ENCODE peak calls at places on chromosomes 16 and 17, in six cellular contexts. Q is BE2C, J is hepatocyte, T is GM23338, N is A549, E is cardiac fibroblast. R is an unnamed sample.
A peak's percentile ranks its signal among the peaks of the same experiment; 100 is the strongest.

GRCh38 chr17:47618416-47618815 is 31.3 kb upstream of the KPNB1 start:
- DNase-seq in Q (no peak), T (peak; percentile 59), E (peak; percentile 22), J (peak; percentile 8), N (peak; percentile 42), R (no peak)

GRCh38 chr17:50163846-50164696 is 1.7 kb upstream of the SGCA start:
- DNase-seq in E (no peak), J (no peak), Q (no peak), T (no peak), N (no peak), R (no peak)

GRCh38 chr17:37273419-37274051 is 102.2 kb upstream of the C17orf78 start:
- DNase-seq in E (peak; percentile 43), J (peak; percentile 75), Q (no peak), N (peak; percentile 15), T (peak; percentile 8), R (peak; percentile 62)

GRCh38 chr16:68658974-68659360 is 13.9 kb downstream of the CDH3 start:
- DNase-seq in Q (no peak), J (no peak), N (no peak), E (no peak), T (no peak), R (no peak)

GRCh38 chr17:10984163-10984562 is 146.3 kb upstream of the PIRT start:
- DNase-seq in Q (no peak), E (no peak), T (no peak), N (no peak), J (no peak), R (no peak)

GRCh38 chr17:79417589-79417988 is 193.3 kb downstream of the RBFOX3 start:
- DNase-seq in T (no peak), E (no peak), N (no peak), Q (no peak), J (no peak), R (no peak)

GRCh38 chr17:13395346-13395745 is 206.4 kb downstream of the HS3ST3A1 start:
- DNase-seq in E (peak; percentile 64), N (no peak), Q (no peak), T (no peak), J (no peak), R (no peak)

GRCh38 chr16:48366165-48367093 is 18.8 kb downstream of the SIAH1 start:
- DNase-seq in E (peak; percentile 94), Q (peak; percentile 49), T (peak; percentile 76), J (peak; percentile 73), N (peak; percentile 88), R (peak; percentile 39)

GRCh38 chr16:79757163-79757562 is 156.6 kb upstream of the MAF start:
- DNase-seq in E (no peak), J (no peak), N (no peak), T (no peak), Q (no peak), R (no peak)

GRCh38 chr17:27247071-27247957 is 46.6 kb upstream of the WSB1 start:
- DNase-seq in J (peak; percentile 51), N (peak; percentile 95), Q (no peak), E (peak; percentile 92), T (no peak), R (peak; percentile 96)

GRCh38 chr17:80811181-80812105 is 180.2 kb upstream of the CHMP6 start:
- DNase-seq in J (no peak), T (no peak), Q (no peak), N (no peak), E (no peak), R (no peak)

GRCh38 chr17:81483085-81483861 is 29.3 kb downstream of the ACTG1 start:
- DNase-seq in E (peak; percentile 33), Q (no peak), T (no peak), J (no peak), N (no peak), R (peak; percentile 49)

GRCh38 chr17:10772425-10773380 is 31.2 kb downstream of the TMEM238L start:
- DNase-seq in T (peak; percentile 93), J (peak; percentile 42), E (peak; percentile 28), Q (peak; percentile 18), N (peak; percentile 64), R (peak; percentile 52)

GRCh38 chr17:57869599-57870282 is 19.9 kb upstream of the MRPS23 start:
- DNase-seq in N (peak; percentile 62), Q (no peak), T (no peak), J (peak; percentile 68), E (peak; percentile 78), R (no peak)

GRCh38 chr16:7148606-7149005 is 184.0 kb upstream of the RBFOX1 start:
- DNase-seq in T (no peak), E (no peak), J (no peak), Q (no peak), N (no peak), R (no peak)

GRCh38 chr16:85522842-85523601 is 90.1 kb upstream of the GSE1 start:
- DNase-seq in J (no peak), Q (peak; percentile 80), N (no peak), E (peak; percentile 28), T (no peak), R (peak; percentile 71)

GRCh38 chr16:10878328-10878643 is 1.3 kb downstream of the CIITA start:
- DNase-seq in N (no peak), J (no peak), T (peak; percentile 11), Q (no peak), E (no peak), R (no peak)

GRCh38 chr16:11781773-11782172 is 15.3 kb downstream of the ZC3H7A start:
- DNase-seq in N (no peak), E (peak; percentile 23), Q (peak; percentile 38), J (no peak), T (no peak), R (no peak)

GRCh38 chr16:63230383-63230782 is 1194.1 kb upstream of the CDH8 start:
- DNase-seq in N (no peak), E (no peak), Q (no peak), T (no peak), J (no peak), R (no peak)

GRCh38 chr16:24493859-24494258 is 45.5 kb upstream of the RBBP6 start:
- DNase-seq in E (no peak), J (no peak), Q (no peak), N (peak; percentile 18), T (no peak), R (no peak)

GRCh38 chr16:11494029-11494428 is 92.7 kb downstream of the LITAF start:
- DNase-seq in E (no peak), J (no peak), N (no peak), Q (no peak), T (no peak), R (no peak)

GRCh38 chr17:27259356-27259755 is 34.6 kb upstream of the WSB1 start:
- DNase-seq in Q (no peak), J (no peak), E (no peak), T (no peak), N (no peak), R (no peak)

GRCh38 chr16:75254359-75254837 is 3.0 kb upstream of the BCAR1 start:
- DNase-seq in Q (no peak), E (peak; percentile 63), J (peak; percentile 55), T (peak; percentile 70), N (peak; percentile 92), R (peak; percentile 63)

GRCh38 chr16:75256871-75257343 is 5.5 kb upstream of the BCAR1 start:
- DNase-seq in N (no peak), E (peak; percentile 39), Q (peak; percentile 73), J (peak; percentile 72), T (no peak), R (no peak)

GRCh38 chr16:75257886-75258806 is 6.7 kb upstream of the BCAR1 start:
- DNase-seq in E (no peak), J (no peak), T (no peak), N (no peak), Q (no peak), R (no peak)

GRCh38 chr16:75258807-75259141 is 7.3 kb upstream of the BCAR1 start:
- DNase-seq in N (no peak), Q (no peak), J (no peak), E (no peak), T (no peak), R (no peak)

GRCh38 chr16:75256059-75256870 is 4.8 kb upstream of the BCAR1 start:
- DNase-seq in T (peak; percentile 67), E (no peak), J (peak; percentile 24), N (no peak), Q (no peak), R (no peak)
- TF ChIP-seq CTCF in T (peak; percentile 9), E (no peak), J (no peak), N (no peak), Q (no peak), R (no peak)

GRCh38 chr16:49875812-49876715 is 20.2 kb upstream of the ZNF423 start:
- DNase-seq in T (peak; percentile 57), Q (no peak), J (peak; percentile 38), N (no peak), E (no peak), R (no peak)
- H3K4me3 ChIP-seq in T (peak overlapping the region; percentile 57), Q (no peak overlapping the region), J (peak overlapping the region; percentile 1), N (peak overlapping the region; percentile 30), E (peak overlapping the region; percentile 26), R (no peak overlapping the region)

DNA sequence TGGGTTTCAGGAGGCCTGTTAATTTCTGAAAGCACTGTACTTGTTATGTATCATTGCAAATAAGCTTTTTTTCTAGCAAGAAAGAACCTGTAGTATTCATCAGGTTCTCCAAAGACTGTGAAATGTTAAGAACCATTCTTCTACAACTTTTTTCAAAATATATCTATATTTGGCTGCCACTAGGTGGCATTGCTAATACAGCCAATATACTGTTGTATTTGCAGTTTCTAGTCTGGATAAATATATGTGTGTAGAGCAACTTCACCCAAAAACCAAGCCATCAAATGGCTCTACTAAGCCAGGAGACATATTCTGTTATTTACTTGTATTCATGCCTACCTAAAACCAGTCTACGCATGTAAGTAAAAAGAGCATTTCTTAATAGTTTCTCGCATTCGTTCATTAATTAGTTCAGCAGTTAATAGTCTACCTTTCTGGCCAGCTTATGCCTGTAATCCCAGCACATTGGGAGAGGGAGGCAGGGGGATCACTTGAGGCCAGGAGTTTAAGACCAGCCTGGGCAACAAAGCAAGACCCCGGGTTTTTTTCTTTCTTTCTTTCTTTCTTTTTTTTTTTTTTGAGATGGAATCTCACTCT is 39.5 kb downstream of the VMP1 start:
- DNase-seq in N (peak; percentile 82), Q (no peak), T (peak; percentile 59), J (peak; percentile 58), E (peak; percentile 81), R (peak; percentile 49)
- TF ChIP-seq CTCF in N (peak; percentile 95), Q (peak; percentile 65), T (peak; percentile 81), J (peak; percentile 74), E (peak; percentile 53), R (peak; percentile 64)

GRCh38 chr17:40563371-40564052 is 1.8 kb downstream of the CCR7 start:
- DNase-seq in E (no peak), J (no peak), N (no peak), T (no peak), Q (no peak), R (no peak)

GRCh38 chr17:40564195-40564882 is 933 bp downstream of the CCR7 start:
- DNase-seq in E (no peak), T (no peak), N (no peak), Q (no peak), J (no peak), R (no peak)

GRCh38 chr17:40561294-40561870 is 3.9 kb downstream of the CCR7 start:
- DNase-seq in Q (no peak), N (no peak), J (no peak), T (no peak), E (peak; percentile 34), R (no peak)

GRCh38 chr17:40561871-40562611 is 3.2 kb downstream of the CCR7 start:
- DNase-seq in Q (no peak), T (no peak), N (peak; percentile 39), J (peak; percentile 1), E (peak; percentile 21), R (no peak)

GRCh38 chr17:40562841-40563370 is 2.4 kb downstream of the CCR7 start:
- DNase-seq in E (peak; percentile 2), J (no peak), Q (no peak), N (no peak), T (no peak), R (no peak)
- H3K4me3 ChIP-seq in E (no peak overlapping the region), J (no peak overlapping the region), Q (no peak overlapping the region), N (no peak overlapping the region), T (no peak overlapping the region), R (no peak overlapping the region)

R was measured in cardiac muscle cell.